ENCODE peak calls at places on chromosomes 3 and 15, in nine cellular contexts. O, Q, S, C, U, K, T, N and Z are unnamed samples.

GRCh38 chr3:14434541-14435151 is 32.2 kb downstream of the SLC6A6 start:
- DNase-seq in O (no peak), Q (no peak), S (no peak), C (no peak), U (no peak), K (no peak), T (no peak), N (no peak), Z (no peak)

GRCh38 chr3:36932979-36933378 is 11.9 kb downstream of the TRANK1 start:
- DNase-seq in O (no peak), Q (no peak), S (no peak), C (no peak), U (no peak), K (peak; percentile 26), T (no peak), N (no peak), Z (no peak)

GRCh38 chr3:63768415-63768814 is 50.7 kb upstream of the C3orf49 start:
- DNase-seq in O (no peak), Q (no peak), S (no peak), C (no peak), U (no peak), K (no peak), T (no peak), N (no peak), Z (no peak)

GRCh38 chr15:70569139-70569717 is 194.1 kb downstream of the UACA start:
- DNase-seq in O (peak; percentile 58), Q (no peak), S (no peak), C (no peak), U (peak; percentile 54), K (peak; percentile 60), T (no peak), N (peak; percentile 68), Z (no peak)

GRCh38 chr15:78061963-78062427 is 15.5 kb downstream of the TBC1D2B start:
- DNase-seq in O (no peak), Q (no peak), S (no peak), C (no peak), U (no peak), K (peak; percentile 41), T (no peak), N (no peak), Z (no peak)

GRCh38 chr3:178785961-178786360 is 249.7 kb downstream of the KCNMB2 start:
- DNase-seq in O (no peak), Q (no peak), S (no peak), C (no peak), U (peak; percentile 74), K (no peak), T (no peak), N (no peak), Z (no peak)

GRCh38 chr3:66076861-66077495 is 38.3 kb upstream of the MAGI1 start:
- DNase-seq in O (peak; percentile 12), Q (no peak), S (no peak), C (no peak), U (no peak), K (no peak), T (no peak), N (no peak), Z (no peak)

GRCh38 chr3:152198655-152199054 is 70.1 kb upstream of the MBNL1 start:
- DNase-seq in O (no peak), Q (no peak), S (no peak), C (no peak), U (no peak), K (no peak), T (no peak), N (no peak), Z (no peak)

GRCh38 chr15:40106203-40107161 is 2.2 kb downstream of the BMF start:
- DNase-seq in O (no peak), Q (no peak), S (no peak), C (no peak), U (peak; percentile 51), K (no peak), T (peak; percentile 49), N (peak; percentile 95), Z (peak; percentile 73)

GRCh38 chr3:114639171-114639570 is 345.3 kb downstream of the TIGIT start:
- DNase-seq in O (no peak), Q (no peak), S (no peak), C (no peak), U (no peak), K (no peak), T (no peak), N (no peak), Z (no peak)

GRCh38 chr15:70241561-70242320 is 144.0 kb upstream of the TLE3 start:
- DNase-seq in O (no peak), Q (no peak), S (no peak), C (no peak), U (no peak), K (no peak), T (no peak), N (no peak), Z (no peak)

GRCh38 chr3:95934181-95934580 is 880.2 kb upstream of the EPHA6 start:
- DNase-seq in O (no peak), Q (no peak), S (no peak), C (no peak), U (no peak), K (no peak), T (no peak), N (no peak), Z (no peak)

GRCh38 chr3:114714237-114714636 is 420.4 kb downstream of the TIGIT start:
- DNase-seq in O (no peak), Q (no peak), S (no peak), C (no peak), U (no peak), K (no peak), T (no peak), N (no peak), Z (no peak)

GRCh38 chr3:106006001-106006400 is 137.2 kb upstream of the CBLB start:
- DNase-seq in O (peak; percentile 44), Q (no peak), S (no peak), C (no peak), U (peak; percentile 97), K (no peak), T (no peak), N (no peak), Z (peak; percentile 88)

GRCh38 chr3:129213238-129213637 is 29.5 kb upstream of the CNBP start:
- DNase-seq in O (no peak), Q (no peak), S (no peak), C (no peak), U (no peak), K (no peak), T (no peak), N (no peak), Z (no peak)

GRCh38 chr3:144033863-144034262 is 62.2 kb downstream of the DIPK2A start:
- DNase-seq in O (no peak), Q (no peak), S (no peak), C (no peak), U (no peak), K (no peak), T (no peak), N (no peak), Z (no peak)

GRCh38 chr3:189674249-189674913 is 43.2 kb downstream of the TP63 start:
- DNase-seq in O (no peak), Q (no peak), S (no peak), C (no peak), U (no peak), K (no peak), T (no peak), N (no peak), Z (no peak)

GRCh38 chr3:177776656-177777055 is 579.4 kb upstream of the TBL1XR1 start:
- DNase-seq in O (peak; percentile 36), Q (no peak), S (peak; percentile 77), C (no peak), U (peak; percentile 98), K (peak; percentile 25), T (no peak), N (peak; percentile 18), Z (peak; percentile 90)

GRCh38 chr3:181326637-181327223 is 337.2 kb upstream of the DNAJC19 start:
- DNase-seq in O (peak; percentile 6), Q (no peak), S (no peak), C (no peak), U (peak; percentile 6), K (peak; percentile 25), T (peak; percentile 10), N (peak; percentile 18), Z (no peak)

GRCh38 chr15:61750271-61751084 is 309.8 kb downstream of the VPS13C start:
- DNase-seq in O (no peak), Q (no peak), S (peak; percentile 91), C (no peak), U (no peak), K (no peak), T (no peak), N (no peak), Z (peak; percentile 44)

GRCh38 chr3:137020315-137020714 is 62.5 kb downstream of the IL20RB start:
- DNase-seq in O (no peak), Q (peak; percentile 80), S (no peak), C (no peak), U (no peak), K (no peak), T (no peak), N (peak; percentile 20), Z (no peak)

GRCh38 chr15:77018796-77019475 is 24.0 kb downstream of the PSTPIP1 start:
- DNase-seq in O (no peak), Q (no peak), S (no peak), C (no peak), U (no peak), K (no peak), T (no peak), N (no peak), Z (no peak)